ENCODE peak calls at places on chromosomes 7 and 10, in seven cellular contexts. D, E, G, O, Y, H and W are unnamed samples.

GRCh38 chr10:62805139-62806092 is 896 bp downstream of the ADO start:
- DNase-seq in D (no peak), E (peak; percentile 62), G (peak; percentile 29), O (no peak), Y (no peak), H (no peak), W (peak; percentile 82)

GRCh38 chr7:16268821-16269768 is 152.2 kb downstream of the CRPPA start:
- DNase-seq in D (no peak), E (peak; percentile 96), G (peak; percentile 94), O (no peak), Y (peak; percentile 1), H (peak; percentile 12), W (no peak)

GRCh38 chr7:9204571-9204970 is 771.2 kb downstream of the NXPH1 start:
- DNase-seq in D (no peak), E (peak; percentile 61), G (no peak), O (no peak), Y (no peak), H (no peak), W (no peak)

GRCh38 chr10:16440396-16441105 is 3.7 kb downstream of the PTER start:
- DNase-seq in D (no peak), E (peak; percentile 52), G (no peak), O (no peak), Y (no peak), H (no peak), W (no peak)

GRCh38 chr7:150941983-150942590 is 36.0 kb downstream of the KCNH2 start:
- DNase-seq in D (no peak), E (no peak), G (no peak), O (peak; percentile 36), Y (peak; percentile 71), H (no peak), W (no peak)

GRCh38 chr7:41136551-41136950 is 566.3 kb downstream of the INHBA start:
- DNase-seq in D (no peak), E (no peak), G (no peak), O (no peak), Y (no peak), H (no peak), W (no peak)

GRCh38 chr7:129607471-129608120 is 3.9 kb upstream of the NRF1 start:
- DNase-seq in D (no peak), E (no peak), G (no peak), O (peak; percentile 48), Y (peak; percentile 64), H (no peak), W (no peak)

GRCh38 chr10:19788902-19789301 is 27.3 kb upstream of the PLXDC2 start:
- DNase-seq in D (no peak), E (peak; percentile 13), G (no peak), O (no peak), Y (no peak), H (no peak), W (no peak)

GRCh38 chr10:95360122-95360715 is 69.4 kb upstream of the PDLIM1 start:
- DNase-seq in D (no peak), E (peak; percentile 18), G (peak; percentile 20), O (no peak), Y (no peak), H (no peak), W (no peak)
- H3K4me3 ChIP-seq in D (no peak overlapping the region), E (no peak overlapping the region), G (no peak overlapping the region), O (no peak overlapping the region), Y (no peak overlapping the region), H (no peak overlapping the region), W (no peak overlapping the region)

GRCh38 chr10:124048371-124049290 is 44.8 kb downstream of the CHST15 start:
- DNase-seq in D (no peak), E (no peak), G (no peak), O (no peak), Y (no peak), H (peak; percentile 50), W (no peak)

GRCh38 chr10:124050021-124051015 is 43.1 kb downstream of the CHST15 start:
- DNase-seq in D (no peak), E (no peak), G (no peak), O (no peak), Y (no peak), H (no peak), W (no peak)

GRCh38 chr10:124047427-124048157 is 45.8 kb downstream of the CHST15 start:
- DNase-seq in D (no peak), E (no peak), G (no peak), O (no peak), Y (no peak), H (no peak), W (no peak)

GRCh38 chr10:124052561-124052960 is 40.8 kb downstream of the CHST15 start:
- DNase-seq in D (no peak), E (no peak), G (no peak), O (no peak), Y (no peak), H (no peak), W (no peak)

GRCh38 chr10:124049484-124049883 is 43.9 kb downstream of the CHST15 start:
- DNase-seq in D (no peak), E (peak; percentile 57), G (peak; percentile 33), O (no peak), Y (no peak), H (no peak), W (no peak)
- H3K4me3 ChIP-seq in D (no peak overlapping the region), E (no peak overlapping the region), G (no peak overlapping the region), O (no peak overlapping the region), Y (no peak overlapping the region), H (no peak overlapping the region), W (no peak overlapping the region)

DNA sequence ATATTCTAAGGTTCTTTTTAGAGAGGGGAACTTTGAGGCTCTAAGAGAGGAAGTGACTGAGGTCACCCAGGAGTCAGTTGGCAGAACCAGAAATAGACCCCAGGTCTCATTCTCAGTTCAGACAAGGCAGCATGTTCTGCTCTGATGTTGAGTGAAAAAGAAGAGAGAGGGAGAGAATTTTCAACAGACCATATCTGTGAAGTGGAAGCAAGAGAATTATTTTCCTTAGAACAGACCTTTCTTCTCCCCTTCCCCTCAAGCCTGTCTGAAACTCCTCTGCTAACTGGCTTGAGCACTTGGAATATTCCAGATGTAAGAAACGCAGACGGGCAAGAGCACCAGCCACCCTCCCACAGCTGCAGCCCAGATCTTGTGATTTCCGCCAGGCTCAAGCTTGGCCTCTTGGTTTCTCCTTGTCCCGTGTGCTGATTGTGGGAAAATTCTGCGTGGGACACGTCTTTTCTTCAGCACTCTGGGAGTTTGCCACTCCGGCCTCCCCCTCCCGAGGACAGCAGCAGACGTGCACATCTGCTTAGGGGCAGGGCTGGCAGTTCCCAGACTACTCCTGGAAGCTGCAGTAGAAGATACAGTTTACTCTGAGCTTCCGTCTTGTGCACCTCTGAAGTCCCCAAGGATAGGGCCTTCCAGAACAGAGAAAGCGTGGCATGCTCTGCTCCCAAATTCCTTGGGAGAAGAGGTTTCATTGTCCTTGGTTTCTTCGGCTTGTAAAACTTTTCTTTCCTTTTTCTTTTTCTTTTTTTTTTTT is 22.7 kb upstream of the IKZF1 start:
- DNase-seq in D (no peak), E (no peak), G (no peak), O (no peak), Y (peak; percentile 54), H (no peak), W (peak; percentile 77)
- H3K4me3 ChIP-seq in D (no peak overlapping the region), E (no peak overlapping the region), G (no peak overlapping the region), O (peak overlapping the region; percentile 30), Y (no peak overlapping the region), H (no peak overlapping the region), W (peak overlapping the region; percentile 55)

GRCh38 chr10:97406064-97406463 is 4.9 kb upstream of the RRP12 start:
- DNase-seq in D (no peak), E (no peak), G (no peak), O (no peak), Y (peak; percentile 96), H (no peak), W (no peak)

GRCh38 chr10:97408496-97408992 is 7.4 kb upstream of the RRP12 start:
- DNase-seq in D (no peak), E (no peak), G (no peak), O (no peak), Y (peak; percentile 87), H (no peak), W (no peak)

GRCh38 chr10:97404044-97404443 is 2.9 kb upstream of the RRP12 start:
- DNase-seq in D (no peak), E (no peak), G (no peak), O (no peak), Y (no peak), H (no peak), W (no peak)

GRCh38 chr10:97407952-97408248 is 6.8 kb upstream of the RRP12 start:
- DNase-seq in D (no peak), E (no peak), G (no peak), O (no peak), Y (no peak), H (no peak), W (no peak)

DNA sequence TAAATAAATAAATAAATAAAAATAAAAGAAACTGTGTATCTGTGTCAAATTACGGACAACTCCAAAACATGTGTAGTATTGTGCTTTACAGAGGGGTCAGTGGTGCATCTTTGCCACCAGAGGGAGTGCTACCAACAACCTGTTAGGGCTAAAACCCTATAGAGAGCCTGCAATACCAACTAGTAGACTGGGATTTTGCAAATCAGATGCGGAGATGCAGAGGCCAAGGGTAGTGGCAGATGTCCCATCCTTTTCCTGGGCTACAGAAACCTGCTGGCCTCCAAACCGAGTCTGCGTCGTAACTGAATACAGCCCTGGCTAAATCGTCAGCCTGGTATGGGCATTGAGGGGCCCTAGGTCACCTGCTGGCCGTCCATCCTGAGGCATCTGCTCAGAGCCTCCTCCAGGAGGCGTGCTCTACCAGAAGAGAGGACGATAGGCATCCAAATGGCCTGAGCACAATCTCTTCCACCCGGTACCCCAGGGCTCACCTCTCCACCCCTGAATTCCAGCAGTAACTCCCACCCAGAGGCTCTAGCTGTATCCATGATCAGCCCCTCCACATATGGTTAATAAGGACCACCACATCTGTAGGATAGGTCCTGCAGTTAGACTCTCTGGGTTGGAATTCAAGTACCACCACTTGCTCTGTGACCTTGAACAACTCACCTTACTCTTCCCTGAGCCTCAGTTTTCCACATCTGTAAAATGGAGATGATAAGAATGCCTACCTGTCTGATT is 6.2 kb upstream of the RRP12 start:
- DNase-seq in D (peak; percentile 42), E (peak; percentile 68), G (peak; percentile 68), O (peak; percentile 57), Y (peak; percentile 87), H (no peak), W (peak; percentile 81)
- H3K4me3 ChIP-seq in D (no peak overlapping the region), E (no peak overlapping the region), G (peak overlapping the region; percentile 15), O (no peak overlapping the region), Y (no peak overlapping the region), H (no peak overlapping the region), W (peak overlapping the region; percentile 40)

GRCh38 chr10:91418417-91418816 is 8.3 kb downstream of the HECTD2 start:
- DNase-seq in D (no peak), E (no peak), G (no peak), O (no peak), Y (no peak), H (no peak), W (no peak)

GRCh38 chr10:91412688-91413087 is 2.5 kb downstream of the HECTD2 start:
- DNase-seq in D (no peak), E (peak; percentile 15), G (no peak), O (no peak), Y (no peak), H (no peak), W (no peak)

GRCh38 chr10:91410638-91411367 is 659 bp downstream of the HECTD2 start:
- DNase-seq in D (no peak), E (peak; percentile 71), G (peak; percentile 52), O (no peak), Y (no peak), H (no peak), W (no peak)

GRCh38 chr10:91416339-91416868 is 6.3 kb downstream of the HECTD2 start:
- DNase-seq in D (no peak), E (no peak), G (no peak), O (no peak), Y (no peak), H (no peak), W (no peak)

GRCh38 chr10:91415816-91416215 is 5.7 kb downstream of the HECTD2 start:
- DNase-seq in D (no peak), E (peak; percentile 73), G (no peak), O (no peak), Y (no peak), H (peak; percentile 55), W (no peak)
- H3K4me3 ChIP-seq in D (no peak overlapping the region), E (no peak overlapping the region), G (no peak overlapping the region), O (no peak overlapping the region), Y (no peak overlapping the region), H (no peak overlapping the region), W (no peak overlapping the region)